ENCODE peak calls at places on chromosome 17, in six cellular contexts. T, N, G, C, E and O are unnamed samples.

GRCh38 chr17:47239663-47240374 is 13.8 kb upstream of the ITGB3 start:
- DNase-seq in C (no peak), G (no peak), T (peak; percentile 98), E (peak; percentile 49), N (peak; percentile 98), O (no peak)

GRCh38 chr17:47700471-47701449 is 6.8 kb downstream of the TBKBP1 start:
- DNase-seq in E (no peak), N (no peak), T (no peak), C (no peak), G (no peak), O (no peak)

GRCh38 chr17:57340160-57340981 is 84.0 kb downstream of the MSI2 start:
- DNase-seq in E (no peak), C (no peak), N (no peak), G (no peak), T (no peak), O (no peak)

GRCh38 chr17:65387322-65387721 is 174.1 kb downstream of the AXIN2 start:
- DNase-seq in G (no peak), C (no peak), E (no peak), T (no peak), N (no peak), O (no peak)

GRCh38 chr17:31596382-31597323 is 205.2 kb downstream of the RAB11FIP4 start:
- DNase-seq in G (peak; percentile 85), C (peak; percentile 54), T (peak; percentile 98), E (peak; percentile 97), N (peak; percentile 98), O (no peak)

GRCh38 chr17:56699186-56699895 is 105.8 kb downstream of the NOG start:
- DNase-seq in G (peak; percentile 92), E (peak; percentile 99), T (peak; percentile 99), N (peak; percentile 99), C (peak; percentile 78), O (peak; percentile 68)

GRCh38 chr17:73638556-73638955 is 5.7 kb downstream of the SDK2 start:
- DNase-seq in C (no peak), E (no peak), N (no peak), T (no peak), G (no peak), O (no peak)

GRCh38 chr17:41452276-41452675 is 11.5 kb upstream of the KRT38 start:
- DNase-seq in C (no peak), N (no peak), T (no peak), G (no peak), E (no peak), O (no peak)

GRCh38 chr17:35666070-35666469 is 65.4 kb upstream of the RASL10B start:
- DNase-seq in C (no peak), N (peak; percentile 18), G (no peak), E (no peak), T (peak; percentile 8), O (no peak)

GRCh38 chr17:64377769-64378282 is 12.8 kb downstream of the PECAM1 start:
- DNase-seq in N (peak; percentile 76), E (no peak), G (no peak), C (no peak), T (peak; percentile 60), O (no peak)

GRCh38 chr17:52287611-52288010 is 129.1 kb upstream of the CA10 start:
- DNase-seq in C (no peak), G (no peak), N (no peak), T (no peak), E (no peak), O (no peak)

GRCh38 chr17:35745246-35745645 is 7.8 kb downstream of the GAS2L2 start:
- DNase-seq in N (no peak), G (no peak), E (no peak), T (no peak), C (no peak), O (no peak)

GRCh38 chr17:1695365-1695764 is 10.7 kb upstream of the PRPF8 start:
- DNase-seq in N (no peak), E (no peak), C (no peak), G (no peak), T (no peak), O (no peak)

GRCh38 chr17:47895856-47896671 is at the start of gene SP2:
- DNase-seq in N (peak; percentile 100), C (peak; percentile 100), E (peak; percentile 100), G (peak; percentile 100), T (peak; percentile 100), O (peak; percentile 100)

GRCh38 chr17:31819578-31819977 is 39.5 kb downstream of the COPRS start:
- DNase-seq in C (no peak), N (no peak), E (peak; percentile 69), G (no peak), T (no peak), O (no peak)

GRCh38 chr17:68734911-68735310 is 133.7 kb upstream of the FAM20A start:
- DNase-seq in G (no peak), C (no peak), N (no peak), T (no peak), E (peak; percentile 70), O (no peak)

GRCh38 chr17:14760719-14761425 is 460.0 kb downstream of the HS3ST3B1 start:
- DNase-seq in E (peak; percentile 78), C (no peak), T (no peak), G (no peak), N (peak; percentile 48), O (no peak)

GRCh38 chr17:42720996-42721583 is 23.8 kb downstream of the EZH1 start:
- DNase-seq in N (peak; percentile 73), T (peak; percentile 71), C (no peak), E (peak; percentile 89), G (no peak), O (peak; percentile 33)

GRCh38 chr17:63974594-63975192 is 2.0 kb upstream of the SCN4A start:
- DNase-seq in G (no peak), C (no peak), T (peak; percentile 67), E (peak; percentile 21), N (peak; percentile 43), O (no peak)

GRCh38 chr17:20083460-20083859 is 74.3 kb downstream of the SPECC1 start:
- DNase-seq in T (peak; percentile 49), G (no peak), C (no peak), N (no peak), E (no peak), O (no peak)

GRCh38 chr17:145671-146541 is 8.5 kb downstream of the SCGB1C2 start:
- DNase-seq in N (no peak), C (no peak), T (no peak), G (no peak), E (no peak), O (no peak)

GRCh38 chr17:39092672-39093250 is 58.7 kb downstream of the PLXDC1 start:
- DNase-seq in G (no peak), E (no peak), N (no peak), T (no peak), C (no peak), O (no peak)

GRCh38 chr17:32621612-32622312 is 135.0 kb downstream of the CDK5R1 start:
- DNase-seq in E (peak; percentile 96), N (peak; percentile 57), T (no peak), C (no peak), G (peak; percentile 79), O (peak; percentile 63)

GRCh38 chr17:67995568-67996191 is 589 bp downstream of the C17orf58 start:
- DNase-seq in C (no peak), E (no peak), N (peak; percentile 46), G (peak; percentile 63), T (no peak), O (peak; percentile 23)

GRCh38 chr17:75589017-75589918 is 1.7 kb downstream of the MYO15B start:
- DNase-seq in N (peak; percentile 84), G (peak; percentile 98), T (peak; percentile 64), E (peak; percentile 91), C (peak; percentile 88), O (peak; percentile 94)

GRCh38 chr17:66494023-66494803 is 191.8 kb downstream of the PRKCA start:
- DNase-seq in G (no peak), E (no peak), T (peak; percentile 94), C (no peak), N (peak; percentile 94), O (no peak)

GRCh38 chr17:30969989-30970680 is 704 bp upstream of the RNF135 start:
- DNase-seq in E (peak; percentile 78), C (no peak), T (no peak), G (peak; percentile 60), N (no peak), O (no peak)

GRCh38 chr17:16873654-16874035 is 98.3 kb downstream of the TNFRSF13B start:
- DNase-seq in N (no peak), C (no peak), T (no peak), G (peak; percentile 26), E (no peak), O (no peak)
- H3K14ac ChIP-seq in N (no peak overlapping the region), C (no peak overlapping the region), T (no peak overlapping the region), G (no peak overlapping the region), E (no peak overlapping the region), O (no peak overlapping the region)

GRCh38 chr17:72421128-72422092 is 300.6 kb downstream of the SOX9 start:
- DNase-seq in G (no peak), T (peak; percentile 98), E (peak; percentile 99), N (peak; percentile 97), C (no peak), O (no peak)

GRCh38 chr17:72417627-72418026 is 296.8 kb downstream of the SOX9 start:
- DNase-seq in N (no peak), E (no peak), G (no peak), C (no peak), T (no peak), O (no peak)

GRCh38 chr17:72422204-72422504 is 301.3 kb downstream of the SOX9 start:
- DNase-seq in N (no peak), E (no peak), C (no peak), G (no peak), T (no peak), O (no peak)

GRCh38 chr17:72420775-72421127 is 299.9 kb downstream of the SOX9 start:
- DNase-seq in N (no peak), T (no peak), E (no peak), C (no peak), G (no peak), O (no peak)

DNA sequence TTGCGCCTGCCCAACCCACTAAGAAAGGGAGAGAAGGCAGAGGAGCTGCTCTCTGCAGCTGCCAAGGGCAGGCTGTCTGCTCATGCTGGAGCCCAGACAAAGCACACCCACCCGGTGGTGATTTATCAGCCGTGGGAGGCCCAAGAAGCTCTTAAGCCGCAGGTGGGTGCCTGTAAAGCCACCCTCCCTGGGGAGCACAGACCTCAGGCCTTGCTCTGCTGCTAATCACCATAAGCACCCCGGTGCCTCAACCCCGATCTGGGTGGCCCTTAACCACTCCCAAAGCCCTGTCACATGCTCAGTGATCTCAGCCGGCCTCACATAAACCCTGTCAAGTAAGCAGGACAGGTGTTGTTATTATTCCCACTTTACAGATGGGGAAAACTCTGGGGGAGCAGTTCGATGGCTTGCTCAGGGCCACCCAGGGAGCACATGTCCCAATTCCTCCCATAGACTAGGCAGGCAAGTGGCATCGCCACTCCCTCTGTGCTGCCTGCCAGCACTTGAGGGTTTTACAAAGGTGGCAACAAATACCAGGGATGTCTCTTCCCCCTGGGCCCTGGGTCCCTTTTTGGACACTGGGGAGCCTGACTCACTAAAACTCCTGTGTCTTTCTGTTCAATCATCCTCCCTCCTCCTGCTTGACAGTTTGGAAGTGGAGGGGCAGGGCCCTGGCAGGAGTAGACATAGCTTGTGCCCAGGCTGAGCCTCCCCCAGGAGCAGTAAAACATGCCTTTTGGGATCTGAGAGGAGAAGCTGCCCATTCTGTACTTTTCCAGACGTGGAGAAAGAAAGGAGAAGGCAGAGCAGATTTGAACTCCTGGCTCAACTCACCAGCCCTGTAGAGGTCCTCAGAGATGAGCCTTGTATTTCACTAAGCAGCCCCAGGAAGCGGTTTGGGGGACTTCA is 299.3 kb downstream of the SOX9 start:
- DNase-seq in C (no peak), N (no peak), G (no peak), E (no peak), T (no peak), O (no peak)
- H3K14ac ChIP-seq in C (no peak overlapping the region), N (no peak overlapping the region), G (no peak overlapping the region), E (no peak overlapping the region), T (peak overlapping the region; percentile 17), O (no peak overlapping the region)

GRCh38 chr17:78668847-78669246 is 91.7 kb upstream of the DNAH17 start:
- DNase-seq in C (no peak), G (no peak), N (no peak), T (no peak), E (no peak), O (no peak)
- H3K14ac ChIP-seq in C (no peak overlapping the region), G (no peak overlapping the region), N (no peak overlapping the region), T (no peak overlapping the region), E (no peak overlapping the region), O (no peak overlapping the region)

GRCh38 chr17:12853921-12854320 is 64.6 kb downstream of the ARHGAP44 start:
- DNase-seq in C (no peak), G (peak; percentile 39), T (no peak), N (no peak), E (no peak), O (no peak)
- H3K14ac ChIP-seq in C (no peak overlapping the region), G (no peak overlapping the region), T (no peak overlapping the region), N (no peak overlapping the region), E (no peak overlapping the region), O (no peak overlapping the region)